ENCODE peak calls at places on chromosomes 13 and 19, in five cellular contexts. W, I, Y, C and B are unnamed samples.

GRCh38 chr13:107941345-107942029 is 273.8 kb downstream of the LIG4 start:
- DNase-seq in W (no peak), I (peak; percentile 46), Y (no peak), C (no peak), B (no peak)

GRCh38 chr13:95660981-95661581 is 15.9 kb upstream of the DNAJC3 start:
- DNase-seq in W (no peak), I (peak; percentile 64), Y (no peak), C (no peak), B (no peak)

GRCh38 chr13:30805603-30806011 is 70.3 kb downstream of the ALOX5AP start:
- DNase-seq in W (no peak), I (no peak), Y (no peak), C (no peak), B (peak; percentile 54)

GRCh38 chr19:13957107-13957506 is 4.8 kb downstream of the DCAF15 start:
- DNase-seq in W (no peak), I (no peak), Y (no peak), C (no peak), B (no peak)

GRCh38 chr13:20127563-20128458 is 33.0 kb downstream of the GJA3 start:
- DNase-seq in W (peak; percentile 32), I (peak; percentile 66), Y (peak; percentile 28), C (no peak), B (peak; percentile 63)

GRCh38 chr19:30349131-30349730 is 23.0 kb upstream of the ZNF536 start:
- DNase-seq in W (no peak), I (no peak), Y (no peak), C (no peak), B (no peak)

GRCh38 chr19:53982056-53982455 is 9.4 kb upstream of the CACNG6 start:
- DNase-seq in W (no peak), I (peak; percentile 23), Y (no peak), C (no peak), B (no peak)

GRCh38 chr13:110233181-110233641 is 73.7 kb downstream of the COL4A1 start:
- DNase-seq in W (peak; percentile 79), I (peak; percentile 66), Y (no peak), C (peak; percentile 33), B (no peak)

GRCh38 chr19:518292-519231 is 11.3 kb downstream of the TPGS1 start:
- DNase-seq in W (peak; percentile 56), I (no peak), Y (peak; percentile 78), C (no peak), B (peak; percentile 40)

GRCh38 chr13:100836696-100837095 is 162.1 kb upstream of the TMTC4 start:
- DNase-seq in W (no peak), I (peak; percentile 84), Y (no peak), C (no peak), B (no peak)

GRCh38 chr19:55400281-55401087 is 7.1 kb downstream of the UBE2S start:
- DNase-seq in W (no peak), I (no peak), Y (no peak), C (no peak), B (no peak)

GRCh38 chr13:34577051-34577450 is 365.0 kb upstream of the NBEA start:
- DNase-seq in W (no peak), I (peak; percentile 8), Y (no peak), C (peak; percentile 4), B (no peak)

GRCh38 chr13:31014461-31014860 is 82.0 kb downstream of the TEX26 start:
- DNase-seq in W (no peak), I (no peak), Y (no peak), C (no peak), B (no peak)

GRCh38 chr13:30918662-30919405 is 12.8 kb downstream of the MEDAG start:
- DNase-seq in W (no peak), I (no peak), Y (no peak), C (no peak), B (no peak)

GRCh38 chr13:56713656-56714055 is 427.1 kb upstream of the PRR20A start:
- DNase-seq in W (no peak), I (no peak), Y (no peak), C (no peak), B (no peak)

GRCh38 chr19:28468701-28469459 is 744.1 kb downstream of the UQCRFS1 start:
- DNase-seq in W (no peak), I (peak; percentile 1), Y (peak; percentile 1), C (no peak), B (no peak)

GRCh38 chr19:43425567-43426392 is 11.1 kb downstream of the TEX101 start:
- DNase-seq in W (no peak), I (peak; percentile 49), Y (no peak), C (no peak), B (no peak)

GRCh38 chr19:44635581-44636438 is 7.9 kb upstream of the PVR start:
- DNase-seq in W (no peak), I (peak; percentile 64), Y (no peak), C (peak; percentile 59), B (no peak)

GRCh38 chr13:73429691-73430090 is 370.9 kb downstream of the KLF5 start:
- DNase-seq in W (no peak), I (peak; percentile 84), Y (no peak), C (peak; percentile 34), B (no peak)

GRCh38 chr13:33207616-33207964 is 78.0 kb downstream of the STARD13 start:
- DNase-seq in W (no peak), I (no peak), Y (no peak), C (no peak), B (no peak)

GRCh38 chr13:50320297-50320862 is 305.1 kb downstream of the KCNRG start:
- DNase-seq in W (no peak), I (peak; percentile 89), Y (no peak), C (peak; percentile 3), B (no peak)

GRCh38 chr13:99018418-99019180 is 40.7 kb upstream of the DOCK9 start:
- DNase-seq in W (no peak), I (peak; percentile 35), Y (no peak), C (peak; percentile 44), B (no peak)

GRCh38 chr13:103466761-103467160 is 400.5 kb upstream of the SLC10A2 start:
- DNase-seq in W (no peak), I (no peak), Y (no peak), C (no peak), B (no peak)

GRCh38 chr13:97259787-97260641 is 37.9 kb downstream of the MBNL2 start:
- DNase-seq in W (no peak), I (peak; percentile 49), Y (no peak), C (no peak), B (no peak)

GRCh38 chr13:46472384-46472783 is 80.6 kb upstream of the LRCH1 start:
- DNase-seq in W (no peak), I (no peak), Y (no peak), C (no peak), B (no peak)

GRCh38 chr13:27969073-27969865 is at the start of gene CDX2:
- DNase-seq in W (no peak), I (no peak), Y (no peak), C (no peak), B (no peak)

GRCh38 chr13:65497265-65497664 is 1732.9 kb downstream of the PCDH9 start:
- DNase-seq in W (no peak), I (peak; percentile 86), Y (no peak), C (peak; percentile 27), B (no peak)

GRCh38 chr13:100887729-100888151 is 213.1 kb upstream of the TMTC4 start:
- DNase-seq in W (no peak), I (peak; percentile 52), Y (no peak), C (peak; percentile 55), B (no peak)

GRCh38 chr19:2952953-2953481 is 8.2 kb upstream of the ZNF77 start:
- DNase-seq in W (no peak), I (peak; percentile 89), Y (no peak), C (no peak), B (no peak)

GRCh38 chr19:44846455-44847143 is 502 bp downstream of the NECTIN2 start:
- DNase-seq in W (peak; percentile 68), I (no peak), Y (no peak), C (no peak), B (peak; percentile 37)

DNA sequence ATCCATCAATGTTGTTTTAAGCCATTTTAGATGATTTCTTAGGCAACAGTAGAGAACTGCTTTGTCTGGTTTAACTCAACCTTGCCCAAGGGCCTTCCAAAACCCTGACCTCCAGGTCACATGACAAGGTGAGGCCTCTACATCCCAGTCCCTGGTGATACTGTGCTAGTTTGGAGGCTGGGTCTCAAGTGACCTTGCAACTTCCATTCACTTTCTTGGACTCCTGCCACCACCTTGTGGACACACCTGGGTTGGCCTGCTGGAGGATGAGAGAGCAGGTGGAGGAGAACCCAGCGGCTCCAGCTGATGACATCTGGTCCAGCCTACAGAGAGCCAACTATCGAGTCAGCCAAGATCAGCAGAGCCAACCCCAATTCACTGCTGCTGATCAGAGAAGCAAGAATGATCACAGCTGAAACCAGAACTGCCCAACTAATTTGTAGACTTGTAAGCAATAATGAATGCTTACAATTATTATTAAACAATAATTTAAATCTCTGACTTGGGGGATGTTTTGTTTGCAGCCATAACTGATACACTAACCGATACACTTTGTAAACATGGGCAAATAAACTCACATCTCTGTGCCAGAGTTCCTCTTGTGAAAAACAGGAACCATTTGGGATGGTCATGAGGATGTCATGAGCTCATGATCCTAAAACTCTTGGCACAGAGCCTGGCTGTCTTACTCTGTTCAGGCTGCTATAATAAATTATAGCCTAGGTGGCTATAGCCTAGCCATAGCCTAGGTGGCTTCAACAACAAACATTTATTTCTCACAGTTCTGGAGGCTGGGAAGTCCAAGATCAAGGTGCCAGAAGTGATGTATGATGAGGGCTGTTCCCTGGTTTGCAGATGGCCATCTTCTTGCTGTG is 11.5 kb downstream of the FAM187B start:
- DNase-seq in W (no peak), I (peak; percentile 15), Y (peak; percentile 49), C (no peak), B (no peak)
- TF ChIP-seq CTCF in W (no peak), I (no peak), Y (peak; percentile 33), C (no peak), B (no peak)

GRCh38 chr19:37114001-37114400 is 35.8 kb downstream of the ZNF420 start:
- DNase-seq in W (no peak), I (no peak), Y (no peak), C (no peak), B (no peak)
- TF ChIP-seq CTCF in W (no peak), I (no peak), Y (peak; percentile 16), C (no peak), B (peak; percentile 44)

GRCh38 chr19:19343016-19343362 is 22.4 kb downstream of the MAU2 start:
- DNase-seq in W (no peak), I (no peak), Y (no peak), C (no peak), B (no peak)
- TF ChIP-seq CTCF in W (no peak), I (peak; percentile 23), Y (no peak), C (no peak), B (no peak)

GRCh38 chr19:40662925-40663711 is 27.3 kb downstream of the NUMBL start:
- DNase-seq in W (peak; percentile 93), I (peak; percentile 82), Y (peak; percentile 92), C (peak; percentile 59), B (peak; percentile 96)
- TF ChIP-seq CTCF in W (no peak), I (peak; percentile 84), Y (peak; percentile 90), C (no peak), B (peak; percentile 98)

GRCh38 chr19:46346821-46347571 is at the start of gene PPP5C:
- DNase-seq in W (peak; percentile 87), I (peak; percentile 87), Y (peak; percentile 83), C (peak; percentile 70), B (peak; percentile 87)

GRCh38 chr19:46347985-46348384 is 1.1 kb downstream of the PPP5C start:
- DNase-seq in W (no peak), I (no peak), Y (no peak), C (no peak), B (no peak)

GRCh38 chr19:46345157-46345556 is 1.7 kb upstream of the PPP5C start:
- DNase-seq in W (no peak), I (no peak), Y (no peak), C (no peak), B (no peak)

GRCh38 chr19:46349311-46349993 is 2.6 kb downstream of the PPP5C start:
- DNase-seq in W (no peak), I (no peak), Y (no peak), C (no peak), B (no peak)

GRCh38 chr19:46347572-46347883 is 641 bp downstream of the PPP5C start:
- DNase-seq in W (no peak), I (no peak), Y (no peak), C (no peak), B (no peak)
- TF ChIP-seq CTCF in W (peak; percentile 2), I (peak; percentile 22), Y (no peak), C (no peak), B (no peak)